ENCODE peak calls at places on chromosomes 6 and 20, in six cellular contexts. Q is stimulated activated CD4-positive, alpha-beta T cell treated with anti-CD3 and anti-CD28 coated beads, Interleukin-15, amount 100 ng/mL, for 24 hours; B is central memory CD8-positive, alpha-beta T cell; C is sciatic nerve; G is cardiac fibroblast; Z is EL. L is an unnamed sample.

GRCh38 chr6:124055986-124056385 is 252.3 kb downstream of the NKAIN2 start:
- DNase-seq in Q (no peak), B (no peak), C (no peak), G (no peak), Z (no peak), L (no peak)

GRCh38 chr6:18362058-18362561 is 25.0 kb upstream of the RNF144B start:
- DNase-seq in Q (no peak), B (no peak), C (no peak), G (peak), Z (peak), L (no peak)

GRCh38 chr6:45209762-45210161 is 118.4 kb upstream of the RUNX2 start:
- DNase-seq in Q (no peak), B (no peak), C (no peak), G (no peak), Z (peak), L (no peak)

GRCh38 chr20:53045941-53046340 is 73.8 kb downstream of the TSHZ2 start:
- DNase-seq in Q (no peak), B (no peak), C (no peak), G (peak), Z (no peak), L (no peak)

GRCh38 chr20:38242848-38243449 is 17.6 kb downstream of the KIAA1755 start:
- DNase-seq in Q (peak), B (no peak), C (no peak), G (no peak), Z (peak), L (peak)

GRCh38 chr6:30515106-30515505 is 25.8 kb downstream of the HLA-E start:
- DNase-seq in Q (no peak), B (no peak), C (no peak), G (no peak), Z (no peak), L (no peak)

GRCh38 chr6:45054610-45055009 is 273.5 kb upstream of the RUNX2 start:
- DNase-seq in Q (no peak), B (no peak), C (no peak), G (peak), Z (no peak), L (no peak)

GRCh38 chr20:35277531-35278395 is at the start of gene MMP24OS:
- DNase-seq in Q (peak), B (peak), C (peak), G (peak), Z (peak), L (peak)

GRCh38 chr6:122734529-122735203 is 44.9 kb upstream of the FABP7 start:
- DNase-seq in Q (no peak), B (no peak), C (no peak), G (no peak), Z (no peak), L (no peak)

GRCh38 chr6:1164600-1164999 is 147.3 kb upstream of the FOXQ1 start:
- DNase-seq in Q (no peak), B (no peak), C (no peak), G (no peak), Z (peak), L (no peak)

GRCh38 chr6:113873043-113873667 is 16.0 kb downstream of the MARCKS start:
- DNase-seq in Q (peak), B (no peak), C (peak), G (no peak), Z (no peak), L (no peak)

GRCh38 chr6:125421853-125422252 is 120.1 kb upstream of the HDDC2 start:
- DNase-seq in Q (no peak), B (no peak), C (peak), G (peak), Z (peak), L (no peak)

GRCh38 chr6:85250586-85251216 is 199.2 kb upstream of the NT5E start:
- DNase-seq in Q (no peak), B (no peak), C (no peak), G (peak), Z (no peak), L (no peak)

GRCh38 chr6:167660944-167661343 is 165.8 kb upstream of the AFDN start:
- DNase-seq in Q (no peak), B (no peak), C (no peak), G (no peak), Z (no peak), L (no peak)

GRCh38 chr6:98787961-98788360 is 46.4 kb upstream of the POU3F2 start:
- DNase-seq in Q (no peak), B (no peak), C (no peak), G (no peak), Z (no peak), L (no peak)

GRCh38 chr20:62252342-62252966 is 14.1 kb downstream of the OSBPL2 start:
- DNase-seq in Q (no peak), B (no peak), C (no peak), G (peak), Z (peak), L (no peak)

GRCh38 chr20:1263853-1264252 is 2.2 kb upstream of the SNPH start:
- DNase-seq in Q (no peak), B (no peak), C (no peak), G (peak), Z (peak), L (no peak)

GRCh38 chr6:29651413-29652197 is 5.3 kb upstream of the MOG start:
- DNase-seq in Q (no peak), B (no peak), C (no peak), G (peak), Z (peak), L (no peak)

GRCh38 chr6:140344149-140344913 is 969.9 kb upstream of the CITED2 start:
- DNase-seq in Q (no peak), B (no peak), C (no peak), G (peak), Z (peak), L (no peak)

GRCh38 chr20:10798811-10799210 is 125.0 kb upstream of the JAG1 start:
- DNase-seq in Q (no peak), B (no peak), C (no peak), G (peak), Z (peak), L (no peak)

GRCh38 chr6:150290429-150290828 is 78.4 kb upstream of the IYD start:
- DNase-seq in Q (no peak), B (no peak), C (no peak), G (peak), Z (peak), L (no peak)

GRCh38 chr20:32139947-32140346 is 30.4 kb downstream of the TM9SF4 start:
- DNase-seq in Q (no peak), B (no peak), C (no peak), G (no peak), Z (no peak), L (no peak)

GRCh38 chr6:149454405-149454848 is 30.4 kb downstream of the ZC3H12D start:
- DNase-seq in Q (no peak), B (no peak), C (peak), G (peak), Z (peak), L (no peak)

GRCh38 chr6:20640181-20640580 is 105.9 kb downstream of the CDKAL1 start:
- DNase-seq in Q (no peak), B (no peak), C (no peak), G (no peak), Z (no peak), L (no peak)

GRCh38 chr20:1357921-1358671 is 29.2 kb upstream of the SDCBP2 start:
- DNase-seq in Q (peak), B (no peak), C (no peak), G (no peak), Z (peak), L (no peak)

GRCh38 chr6:15502451-15503345 is 160.1 kb downstream of the DTNBP1 start:
- DNase-seq in Q (no peak), B (no peak), C (no peak), G (peak), Z (no peak), L (peak)

GRCh38 chr6:89117285-89118108 is at the start of gene SRSF12:
- DNase-seq in Q (peak), B (peak), C (no peak), G (peak), Z (peak), L (peak)

GRCh38 chr6:126773122-126773805 is 345.2 kb upstream of the RSPO3 start:
- DNase-seq in Q (no peak), B (no peak), C (no peak), G (peak), Z (peak), L (no peak)

GRCh38 chr6:168138436-168138835 is 59.4 kb upstream of the FRMD1 start:
- DNase-seq in Q (no peak), B (no peak), C (no peak), G (no peak), Z (no peak), L (no peak)

GRCh38 chr20:63775096-63775978 is 35.8 kb downstream of the SLC2A4RG start:
- DNase-seq in Q (peak), B (no peak), C (no peak), G (peak), Z (peak), L (peak)

GRCh38 chr6:160349837-160350236 is 1.7 kb downstream of the SLC22A3 start:
- DNase-seq in Q (no peak), B (no peak), C (no peak), G (no peak), Z (no peak), L (no peak)

GRCh38 chr6:48814957-48815356 is 648.1 kb downstream of the MMUT start:
- DNase-seq in Q (no peak), B (no peak), C (no peak), G (no peak), Z (no peak), L (no peak)

GRCh38 chr6:2714359-2714895 is 36.3 kb downstream of the MYLK4 start:
- DNase-seq in Q (no peak), B (no peak), C (no peak), G (peak), Z (peak), L (no peak)

GRCh38 chr20:52457826-52458225 is 266.2 kb upstream of the ZFP64 start:
- DNase-seq in Q (no peak), B (no peak), C (no peak), G (no peak), Z (no peak), L (no peak)

GRCh38 chr20:61959301-61959700 is 106.4 kb downstream of the TAF4 start:
- DNase-seq in Q (no peak), B (no peak), C (no peak), G (no peak), Z (no peak), L (no peak)

GRCh38 chr6:92541457-92542060 is 877.8 kb downstream of the EPHA7 start:
- DNase-seq in Q (no peak), B (no peak), C (no peak), G (no peak), Z (no peak), L (no peak)

GRCh38 chr6:56860466-56860865 is 94.4 kb upstream of the BEND6 start:
- DNase-seq in Q (no peak), B (no peak), C (no peak), G (peak), Z (peak), L (no peak)

GRCh38 chr6:170178561-170179477 is 112.1 kb downstream of the DLL1 start:
- DNase-seq in Q (no peak), B (no peak), C (no peak), G (peak), Z (peak), L (no peak)

GRCh38 chr20:24668791-24669190 is 199.4 kb downstream of the SYNDIG1 start:
- DNase-seq in Q (no peak), B (no peak), C (peak), G (no peak), Z (no peak), L (no peak)

L was measured in WERI-Rb-1.